ENCODE peak calls at places on chromosomes 16 and 17, in five cellular contexts. One of them, this sample, is unnamed.

GRCh38 chr16:3157229-3158013 is 22.6 kb downstream of the ZNF213 start:
- DNase-seq in cardiac muscle cell: no peak
- DNase-seq in CD8-positive, alpha-beta T cell: peak; percentile 60
- DNase-seq in Peyer's patch: peak; percentile 74
- DNase-seq in left lung: peak; percentile 66
- DNase-seq in this sample: peak; percentile 71

GRCh38 chr17:35596072-35596471 is 8.9 kb downstream of the AP2B1 start:
- DNase-seq in CD8-positive, alpha-beta T cell: no peak
- DNase-seq in Peyer's patch: no peak
- DNase-seq in left lung: no peak
- DNase-seq in cardiac muscle cell: no peak
- DNase-seq in this sample: no peak

GRCh38 chr17:54736573-54736972 is 164.1 kb upstream of the TOM1L1 start:
- DNase-seq in cardiac muscle cell: no peak
- DNase-seq in left lung: no peak
- DNase-seq in CD8-positive, alpha-beta T cell: no peak
- DNase-seq in Peyer's patch: no peak
- DNase-seq in this sample: no peak

GRCh38 chr17:39177256-39177655 is 11.3 kb upstream of the ARL5C start:
- DNase-seq in CD8-positive, alpha-beta T cell: no peak
- DNase-seq in cardiac muscle cell: peak; percentile 34
- DNase-seq in left lung: no peak
- DNase-seq in Peyer's patch: no peak
- DNase-seq in this sample: no peak

GRCh38 chr16:78996806-78997205 is 603.7 kb downstream of the MAF start:
- DNase-seq in cardiac muscle cell: no peak
- DNase-seq in Peyer's patch: no peak
- DNase-seq in left lung: no peak
- DNase-seq in CD8-positive, alpha-beta T cell: no peak
- DNase-seq in this sample: no peak

GRCh38 chr16:75326333-75326732 is 74.9 kb upstream of the BCAR1 start:
- DNase-seq in cardiac muscle cell: no peak
- DNase-seq in CD8-positive, alpha-beta T cell: no peak
- DNase-seq in left lung: no peak
- DNase-seq in Peyer's patch: no peak
- DNase-seq in this sample: no peak

GRCh38 chr17:81884968-81885367 is 6.4 kb downstream of the ALYREF start:
- DNase-seq in left lung: no peak
- DNase-seq in CD8-positive, alpha-beta T cell: no peak
- DNase-seq in Peyer's patch: no peak
- DNase-seq in cardiac muscle cell: no peak
- DNase-seq in this sample: no peak

GRCh38 chr17:36470499-36470898 is 16.0 kb upstream of the ZNHIT3 start:
- DNase-seq in Peyer's patch: no peak
- DNase-seq in left lung: no peak
- DNase-seq in CD8-positive, alpha-beta T cell: no peak
- DNase-seq in cardiac muscle cell: no peak
- DNase-seq in this sample: no peak

GRCh38 chr17:39270923-39271322 is 45.2 kb upstream of the STAC2 start:
- DNase-seq in CD8-positive, alpha-beta T cell: no peak
- DNase-seq in Peyer's patch: no peak
- DNase-seq in left lung: no peak
- DNase-seq in cardiac muscle cell: no peak
- DNase-seq in this sample: no peak

GRCh38 chr16:50273888-50274770 is 7.8 kb downstream of the ADCY7 start:
- DNase-seq in cardiac muscle cell: no peak
- DNase-seq in Peyer's patch: peak; percentile 51
- DNase-seq in left lung: peak; percentile 68
- DNase-seq in CD8-positive, alpha-beta T cell: peak; percentile 70
- DNase-seq in this sample: peak; percentile 57

GRCh38 chr17:74519951-74520553 is 11.2 kb downstream of the CD300LB start:
- DNase-seq in CD8-positive, alpha-beta T cell: no peak
- DNase-seq in left lung: peak; percentile 73
- DNase-seq in cardiac muscle cell: no peak
- DNase-seq in Peyer's patch: no peak
- DNase-seq in this sample: no peak

GRCh38 chr17:16381496-16381820 is 567 bp downstream of the UBB start:
- DNase-seq in cardiac muscle cell: no peak
- DNase-seq in Peyer's patch: no peak
- DNase-seq in left lung: no peak
- DNase-seq in CD8-positive, alpha-beta T cell: no peak
- DNase-seq in this sample: no peak

GRCh38 chr17:4950075-4950756 is 703 bp upstream of the ENO3 start:
- DNase-seq in CD8-positive, alpha-beta T cell: peak; percentile 26
- DNase-seq in cardiac muscle cell: peak; percentile 67
- DNase-seq in left lung: peak; percentile 72
- DNase-seq in Peyer's patch: peak; percentile 73
- DNase-seq in this sample: peak; percentile 86

GRCh38 chr17:43591750-43592562 is 45.8 kb upstream of the ETV4 start:
- DNase-seq in left lung: peak; percentile 69
- DNase-seq in cardiac muscle cell: no peak
- DNase-seq in Peyer's patch: no peak
- DNase-seq in CD8-positive, alpha-beta T cell: no peak
- DNase-seq in this sample: peak; percentile 56

GRCh38 chr16:15886078-15886477 is 2.3 kb downstream of the CEP20 start:
- DNase-seq in CD8-positive, alpha-beta T cell: no peak
- DNase-seq in left lung: no peak
- DNase-seq in Peyer's patch: no peak
- DNase-seq in cardiac muscle cell: no peak
- DNase-seq in this sample: no peak

GRCh38 chr16:85174871-85175723 is 62.8 kb upstream of the CIBAR2 start:
- DNase-seq in Peyer's patch: no peak
- DNase-seq in CD8-positive, alpha-beta T cell: no peak
- DNase-seq in left lung: no peak
- DNase-seq in cardiac muscle cell: no peak
- DNase-seq in this sample: peak; percentile 53

GRCh38 chr17:82495844-82496528 is 23.5 kb upstream of the FOXK2 start:
- DNase-seq in CD8-positive, alpha-beta T cell: no peak
- DNase-seq in left lung: no peak
- DNase-seq in cardiac muscle cell: no peak
- DNase-seq in Peyer's patch: no peak
- DNase-seq in this sample: peak; percentile 71

GRCh38 chr16:20906225-20906870 is 5.8 kb downstream of the LYRM1 start:
- DNase-seq in left lung: no peak
- DNase-seq in cardiac muscle cell: no peak
- DNase-seq in CD8-positive, alpha-beta T cell: no peak
- DNase-seq in Peyer's patch: no peak
- DNase-seq in this sample: no peak

GRCh38 chr17:27653572-27653971 is 22.6 kb downstream of the LGALS9 start:
- DNase-seq in CD8-positive, alpha-beta T cell: no peak
- DNase-seq in Peyer's patch: no peak
- DNase-seq in cardiac muscle cell: no peak
- DNase-seq in left lung: no peak
- DNase-seq in this sample: no peak

GRCh38 chr16:59892376-59892775 is 1158.3 kb upstream of the GOT2 start:
- DNase-seq in Peyer's patch: no peak
- DNase-seq in CD8-positive, alpha-beta T cell: no peak
- DNase-seq in cardiac muscle cell: no peak
- DNase-seq in left lung: no peak
- DNase-seq in this sample: no peak

DNA sequence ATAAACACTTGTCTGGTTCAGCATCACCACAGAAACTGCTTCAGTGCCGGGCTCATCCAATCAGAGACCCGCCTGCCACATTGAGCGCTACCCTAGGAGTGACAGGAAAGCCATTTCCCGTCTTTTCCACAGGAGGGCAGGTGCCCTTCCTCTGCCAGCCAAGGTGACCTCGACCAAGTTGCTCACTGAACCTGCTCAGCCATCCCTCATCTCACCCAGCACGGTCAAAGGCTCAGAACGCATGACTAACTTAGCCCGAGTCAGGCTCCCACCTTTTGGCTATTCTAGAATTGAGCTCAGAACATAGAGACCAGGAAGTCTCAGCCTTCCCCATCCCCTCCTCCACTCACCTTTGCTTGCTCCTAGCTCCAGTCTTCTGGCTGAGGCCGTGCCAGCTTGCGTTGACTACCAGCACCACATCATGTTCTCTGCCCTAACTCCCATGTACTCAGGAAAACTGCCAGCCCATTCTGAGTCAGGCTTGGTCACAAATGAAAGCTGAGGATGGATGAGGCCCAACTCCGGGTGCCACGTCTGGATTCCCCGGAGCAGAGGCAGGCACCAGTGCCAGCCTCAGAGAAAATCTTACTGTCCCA is 15.6 kb downstream of the MRPS23 start:
- DNase-seq in left lung: no peak
- DNase-seq in cardiac muscle cell: no peak
- DNase-seq in CD8-positive, alpha-beta T cell: no peak
- DNase-seq in Peyer's patch: no peak
- DNase-seq in this sample: no peak
- H3K4me3 ChIP-seq in left lung: no peak overlapping the region
- H3K4me3 ChIP-seq in cardiac muscle cell: no peak overlapping the region
- H3K4me3 ChIP-seq in CD8-positive, alpha-beta T cell: no peak overlapping the region
- H3K4me3 ChIP-seq in Peyer's patch: no peak overlapping the region
- H3K4me3 ChIP-seq in this sample: no peak overlapping the region

DNA sequence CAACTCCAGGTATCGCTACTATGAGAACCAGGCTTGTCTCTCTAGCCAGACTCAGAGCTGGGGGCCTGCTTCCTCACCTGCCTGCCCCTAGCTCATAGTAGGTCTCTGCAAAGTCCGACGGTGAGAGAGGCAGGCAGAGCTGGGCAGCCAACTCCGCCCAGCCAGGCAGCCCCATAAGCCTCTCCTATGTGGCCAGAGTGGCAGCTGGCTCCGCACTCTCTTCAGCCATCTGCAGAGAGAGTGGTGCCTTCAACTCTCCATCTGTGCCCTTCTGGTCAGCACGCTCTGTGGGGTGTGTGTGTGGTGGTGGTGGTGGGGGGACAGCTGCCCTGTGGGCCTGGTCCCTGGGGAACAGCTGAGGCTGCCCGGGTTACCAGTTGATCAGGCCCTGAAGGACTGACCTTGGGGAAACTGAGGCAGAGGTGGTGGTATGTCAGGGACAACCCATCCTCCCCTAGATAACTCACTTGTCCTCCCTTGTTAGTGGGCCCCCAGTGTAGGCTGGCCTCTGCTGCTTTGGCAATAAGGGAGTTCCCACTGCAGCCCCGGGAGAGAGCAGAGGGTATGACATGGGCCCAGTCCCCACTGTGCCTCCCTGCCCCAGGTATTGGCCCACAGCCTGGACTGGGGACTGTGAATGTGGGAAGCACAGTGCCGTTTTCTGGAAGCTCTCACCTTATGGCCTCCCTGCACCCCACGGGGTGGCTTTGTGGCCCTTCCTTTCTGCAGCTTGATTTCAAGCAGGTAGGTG is 1.8 kb upstream of the ADGRG1 start:
- DNase-seq in Peyer's patch: no peak
- DNase-seq in CD8-positive, alpha-beta T cell: no peak
- DNase-seq in cardiac muscle cell: no peak
- DNase-seq in left lung: no peak
- DNase-seq in this sample: peak; percentile 19
- H3K4me1 ChIP-seq in Peyer's patch: no peaks in the 10 kb centered on the region
- H3K4me1 ChIP-seq in CD8-positive, alpha-beta T cell: peaks cover 7% of the 10 kb centered on the region
- H3K4me1 ChIP-seq in cardiac muscle cell: peaks cover 5% of the 10 kb centered on the region
- H3K4me1 ChIP-seq in left lung: peaks cover 8% of the 10 kb centered on the region
- H3K4me1 ChIP-seq in this sample: peaks cover 17% of the 10 kb centered on the region

DNA sequence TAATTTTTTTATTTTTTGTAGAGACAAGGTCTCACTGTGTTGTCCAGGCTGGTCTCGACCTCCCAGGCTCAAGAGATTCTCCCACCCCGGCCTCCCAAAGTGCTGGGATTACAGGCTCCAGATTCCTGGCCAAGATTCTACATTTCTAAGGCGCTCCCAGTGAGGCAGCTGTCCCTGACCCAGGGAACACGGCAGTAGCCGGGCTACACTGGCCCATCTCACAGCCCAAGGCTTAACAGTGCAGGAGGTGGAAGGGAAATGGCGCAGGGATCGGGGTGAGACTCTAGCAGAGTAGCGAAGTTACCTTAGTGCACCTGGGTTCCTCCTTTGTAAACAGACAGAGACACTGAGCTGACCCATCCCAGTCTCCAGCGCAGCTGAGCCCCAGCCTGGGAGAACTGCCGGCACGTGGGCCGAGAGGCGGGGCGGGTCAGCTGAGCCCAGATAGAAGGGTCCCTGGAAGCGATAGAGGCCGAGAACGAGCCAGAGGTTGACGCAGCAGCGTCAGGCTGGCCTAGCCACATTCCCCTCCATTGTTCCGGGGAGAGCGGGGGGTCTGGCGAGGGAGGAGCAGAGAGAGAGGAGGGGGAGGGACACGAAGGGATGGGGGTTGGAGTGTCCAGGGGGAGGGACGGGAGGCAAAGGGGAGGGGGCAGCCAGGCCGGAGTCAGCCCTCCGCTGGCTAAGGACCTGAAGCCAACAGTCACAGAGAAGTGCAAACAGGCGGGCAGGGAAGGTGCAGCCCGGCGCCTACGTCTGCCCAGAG is 2.5 kb downstream of the CARHSP1 start:
- DNase-seq in Peyer's patch: no peak
- DNase-seq in cardiac muscle cell: peak; percentile 85
- DNase-seq in CD8-positive, alpha-beta T cell: no peak
- DNase-seq in left lung: no peak
- DNase-seq in this sample: peak; percentile 66
- H3K4me3 ChIP-seq in Peyer's patch: peak overlapping the region; percentile 70
- H3K4me3 ChIP-seq in cardiac muscle cell: peak overlapping the region; percentile 97
- H3K4me3 ChIP-seq in CD8-positive, alpha-beta T cell: no peak overlapping the region
- H3K4me3 ChIP-seq in left lung: peak overlapping the region; percentile 87
- H3K4me3 ChIP-seq in this sample: no peak overlapping the region

GRCh38 chr17:40312131-40312731 is 3.3 kb downstream of the RARA start:
- DNase-seq in left lung: peak; percentile 46
- DNase-seq in CD8-positive, alpha-beta T cell: no peak
- DNase-seq in Peyer's patch: no peak
- DNase-seq in cardiac muscle cell: no peak
- DNase-seq in this sample: no peak

GRCh38 chr17:40314557-40314953 is 5.6 kb downstream of the RARA start:
- DNase-seq in cardiac muscle cell: no peak
- DNase-seq in left lung: peak; percentile 93
- DNase-seq in Peyer's patch: peak; percentile 93
- DNase-seq in CD8-positive, alpha-beta T cell: peak; percentile 93
- DNase-seq in this sample: peak; percentile 96

GRCh38 chr17:40311575-40311974 is 2.6 kb downstream of the RARA start:
- DNase-seq in Peyer's patch: peak; percentile 51
- DNase-seq in CD8-positive, alpha-beta T cell: no peak
- DNase-seq in left lung: peak; percentile 74
- DNase-seq in cardiac muscle cell: no peak
- DNase-seq in this sample: peak; percentile 69

GRCh38 chr17:40313660-40314556 is 4.9 kb downstream of the RARA start:
- DNase-seq in CD8-positive, alpha-beta T cell: no peak
- DNase-seq in cardiac muscle cell: no peak
- DNase-seq in left lung: peak; percentile 46
- DNase-seq in Peyer's patch: peak; percentile 49
- DNase-seq in this sample: no peak

DNA sequence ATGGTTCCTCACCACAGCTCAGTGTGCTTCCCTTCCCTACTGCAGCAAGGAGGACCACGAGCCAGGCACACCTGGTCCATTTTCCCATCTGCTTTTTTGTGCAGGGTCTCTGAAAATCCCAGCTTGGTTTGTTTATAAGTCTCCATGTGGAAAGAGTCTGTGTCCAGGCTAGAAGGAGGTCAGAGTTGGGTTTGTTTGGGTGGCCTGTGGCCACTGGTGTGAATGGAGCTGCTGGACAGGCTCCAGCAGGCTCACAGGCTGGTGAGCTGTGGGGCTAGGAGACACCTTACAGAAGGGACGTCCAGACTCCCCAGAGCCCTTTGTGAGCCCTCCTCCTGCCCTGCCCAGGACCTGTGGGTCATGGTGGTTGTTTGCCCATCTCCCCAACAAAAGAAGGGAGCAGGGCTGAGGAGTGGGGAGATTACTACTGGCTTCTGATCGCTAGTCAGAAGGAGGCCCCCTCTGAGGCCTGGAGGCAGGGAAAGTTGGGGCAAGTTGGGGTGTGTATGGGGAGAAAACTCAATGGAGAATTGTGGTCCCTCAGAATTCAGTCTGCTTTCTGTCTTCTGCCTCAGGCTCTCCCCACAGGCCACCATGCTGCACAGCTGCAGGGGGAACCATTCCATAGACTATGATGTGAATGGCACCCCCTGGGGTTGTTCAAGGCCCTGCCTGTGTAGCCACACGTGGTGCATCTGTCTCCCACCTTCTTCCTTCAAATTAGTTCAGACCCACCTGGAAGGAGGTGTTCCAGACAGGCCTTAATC is 4.1 kb downstream of the RARA start:
- DNase-seq in left lung: no peak
- DNase-seq in CD8-positive, alpha-beta T cell: no peak
- DNase-seq in cardiac muscle cell: no peak
- DNase-seq in Peyer's patch: no peak
- DNase-seq in this sample: no peak
- H3K4me1 ChIP-seq in left lung: peaks cover 83% of the 10 kb centered on the region
- H3K4me1 ChIP-seq in CD8-positive, alpha-beta T cell: peaks cover 84% of the 10 kb centered on the region
- H3K4me1 ChIP-seq in cardiac muscle cell: peaks cover 82% of the 10 kb centered on the region
- H3K4me1 ChIP-seq in Peyer's patch: peaks cover 12% of the 10 kb centered on the region
- H3K4me1 ChIP-seq in this sample: peaks cover 63% of the 10 kb centered on the region

This sample was measured in mucosa of descending colon.